ENCODE peak calls at places on chromosomes 2 and 18, in eight cellular contexts. One of them, this sample, is unnamed.

GRCh38 chr2:8819194-8819593 is 18.2 kb downstream of the KIDINS220 start:
- DNase-seq in astrocyte of the cerebellum: no peak
- DNase-seq in NCI-H510A: no peak
- DNase-seq in GM12892: no peak
- DNase-seq in HCEC 1CT: peak
- DNase-seq in DMS 273 treated with DMSO at 0.1 percent for 48 hours: no peak
- DNase-seq in HT-29: no peak
- DNase-seq in BJ: no peak
- DNase-seq in this sample: peak

GRCh38 chr2:189092936-189093335 is 86.6 kb downstream of the COL5A2 start:
- DNase-seq in astrocyte of the cerebellum: peak
- DNase-seq in NCI-H510A: no peak
- DNase-seq in GM12892: no peak
- DNase-seq in HCEC 1CT: peak
- DNase-seq in DMS 273 treated with DMSO at 0.1 percent for 48 hours: no peak
- DNase-seq in HT-29: no peak
- DNase-seq in BJ: peak
- DNase-seq in this sample: peak

GRCh38 chr18:57806891-57807280 is 3.8 kb upstream of the ATP8B1 start:
- DNase-seq in astrocyte of the cerebellum: peak
- DNase-seq in NCI-H510A: no peak
- DNase-seq in GM12892: no peak
- DNase-seq in HCEC 1CT: peak
- DNase-seq in DMS 273 treated with DMSO at 0.1 percent for 48 hours: no peak
- DNase-seq in HT-29: no peak
- DNase-seq in BJ: peak
- DNase-seq in this sample: peak

GRCh38 chr2:231613054-231613654 is 20.5 kb downstream of the TEX44 start:
- DNase-seq in astrocyte of the cerebellum: no peak
- DNase-seq in NCI-H510A: no peak
- DNase-seq in GM12892: no peak
- DNase-seq in HCEC 1CT: peak
- DNase-seq in DMS 273 treated with DMSO at 0.1 percent for 48 hours: no peak
- DNase-seq in HT-29: no peak
- DNase-seq in BJ: no peak
- DNase-seq in this sample: no peak

GRCh38 chr2:23453936-23454460 is 69.0 kb downstream of the KLHL29 start:
- DNase-seq in astrocyte of the cerebellum: no peak
- DNase-seq in NCI-H510A: no peak
- DNase-seq in GM12892: no peak
- DNase-seq in HCEC 1CT: peak
- DNase-seq in DMS 273 treated with DMSO at 0.1 percent for 48 hours: no peak
- DNase-seq in HT-29: no peak
- DNase-seq in BJ: no peak
- DNase-seq in this sample: no peak

GRCh38 chr2:235607541-235608199 is 113.8 kb downstream of the AGAP1 start:
- DNase-seq in astrocyte of the cerebellum: no peak
- DNase-seq in NCI-H510A: no peak
- DNase-seq in GM12892: no peak
- DNase-seq in HCEC 1CT: no peak
- DNase-seq in DMS 273 treated with DMSO at 0.1 percent for 48 hours: no peak
- DNase-seq in HT-29: no peak
- DNase-seq in BJ: no peak
- DNase-seq in this sample: no peak

GRCh38 chr2:40401896-40402295 is 50.0 kb downstream of the SLC8A1 start:
- DNase-seq in astrocyte of the cerebellum: peak
- DNase-seq in NCI-H510A: no peak
- DNase-seq in GM12892: no peak
- DNase-seq in HCEC 1CT: peak
- DNase-seq in DMS 273 treated with DMSO at 0.1 percent for 48 hours: no peak
- DNase-seq in HT-29: peak
- DNase-seq in BJ: peak
- DNase-seq in this sample: peak

GRCh38 chr18:22185298-22185697 is 15.9 kb downstream of the GATA6 start:
- DNase-seq in astrocyte of the cerebellum: no peak
- DNase-seq in NCI-H510A: no peak
- DNase-seq in GM12892: no peak
- DNase-seq in HCEC 1CT: no peak
- DNase-seq in DMS 273 treated with DMSO at 0.1 percent for 48 hours: no peak
- DNase-seq in HT-29: no peak
- DNase-seq in BJ: no peak
- DNase-seq in this sample: no peak

GRCh38 chr2:25989154-25989553 is 6.9 kb upstream of the KIF3C start:
- DNase-seq in astrocyte of the cerebellum: no peak
- DNase-seq in NCI-H510A: no peak
- DNase-seq in GM12892: no peak
- DNase-seq in HCEC 1CT: no peak
- DNase-seq in DMS 273 treated with DMSO at 0.1 percent for 48 hours: no peak
- DNase-seq in HT-29: no peak
- DNase-seq in BJ: no peak
- DNase-seq in this sample: no peak

GRCh38 chr2:207126724-207127314 is 38.9 kb downstream of the KLF7 start:
- DNase-seq in astrocyte of the cerebellum: no peak
- DNase-seq in NCI-H510A: no peak
- DNase-seq in GM12892: no peak
- DNase-seq in HCEC 1CT: peak
- DNase-seq in DMS 273 treated with DMSO at 0.1 percent for 48 hours: no peak
- DNase-seq in HT-29: no peak
- DNase-seq in BJ: no peak
- DNase-seq in this sample: no peak

GRCh38 chr2:44215827-44216226 is 47.2 kb downstream of the PPM1B start:
- DNase-seq in astrocyte of the cerebellum: no peak
- DNase-seq in NCI-H510A: no peak
- DNase-seq in GM12892: no peak
- DNase-seq in HCEC 1CT: no peak
- DNase-seq in DMS 273 treated with DMSO at 0.1 percent for 48 hours: no peak
- DNase-seq in HT-29: peak
- DNase-seq in BJ: no peak
- DNase-seq in this sample: no peak

GRCh38 chr2:72864500-72864899 is 22.7 kb upstream of the SPR start:
- DNase-seq in astrocyte of the cerebellum: peak
- DNase-seq in NCI-H510A: no peak
- DNase-seq in GM12892: no peak
- DNase-seq in HCEC 1CT: peak
- DNase-seq in DMS 273 treated with DMSO at 0.1 percent for 48 hours: no peak
- DNase-seq in HT-29: no peak
- DNase-seq in BJ: no peak
- DNase-seq in this sample: peak